ENCODE peak calls at places on chromosomes 13 and 19, in seven cellular contexts. F, T, K, I, Y, C and M are unnamed samples.
A peak's percentile ranks its signal among the peaks of the same experiment; 100 is the strongest.

GRCh38 chr13:39132286-39132685 is 94.0 kb downstream of the NHLRC3 start:
- DNase-seq in T (no peak), F (no peak), Y (no peak), C (no peak), I (no peak), K (no peak), M (peak; percentile 51)

GRCh38 chr13:33235564-33235963 is 50.0 kb downstream of the STARD13 start:
- DNase-seq in Y (no peak), T (no peak), I (no peak), C (no peak), K (no peak), F (no peak), M (no peak)

GRCh38 chr19:35779033-35779432 is 3.7 kb downstream of the ARHGAP33 start:
- DNase-seq in K (no peak), C (no peak), T (no peak), I (no peak), F (no peak), Y (no peak), M (no peak)

GRCh38 chr19:42281175-42282035 is 12.4 kb downstream of the CIC start:
- DNase-seq in F (peak; percentile 41), I (no peak), K (peak; percentile 70), Y (peak; percentile 57), T (no peak), C (peak; percentile 75), M (peak; percentile 79)

GRCh38 chr13:110942248-110942981 is 27.5 kb upstream of the ANKRD10 start:
- DNase-seq in I (no peak), F (peak; percentile 44), C (no peak), T (no peak), K (no peak), Y (no peak), M (peak; percentile 54)

GRCh38 chr19:56217039-56217949 is 15.2 kb downstream of the ZSCAN5C start:
- DNase-seq in F (peak; percentile 4), T (peak; percentile 26), K (peak; percentile 38), Y (peak; percentile 77), C (no peak), I (no peak), M (peak; percentile 93)

GRCh38 chr13:98749501-98749900 is 3.0 kb downstream of the SLC15A1 start:
- DNase-seq in C (no peak), F (peak; percentile 60), K (peak; percentile 59), Y (no peak), I (no peak), T (no peak), M (no peak)

GRCh38 chr19:7783991-7784421 is 21.0 kb downstream of the CLEC4M start:
- DNase-seq in F (peak; percentile 72), K (peak; percentile 42), I (no peak), Y (peak; percentile 46), C (no peak), T (peak; percentile 7), M (peak; percentile 91)

GRCh38 chr19:20661150-20661819 is at the start of gene ZNF626:
- DNase-seq in T (peak; percentile 98), C (peak; percentile 98), F (peak; percentile 94), Y (peak; percentile 100), K (peak; percentile 98), I (peak; percentile 98), M (peak; percentile 98)

GRCh38 chr19:7467009-7467989 is 21.5 kb downstream of the PEX11G start:
- DNase-seq in Y (no peak), T (no peak), C (no peak), I (no peak), K (no peak), F (no peak), M (no peak)

GRCh38 chr19:34938886-34939285 is 12.2 kb downstream of the ZNF30 start:
- DNase-seq in C (no peak), Y (no peak), K (no peak), T (no peak), I (no peak), F (no peak), M (no peak)

GRCh38 chr13:110973007-110973700 is 58.3 kb upstream of the ANKRD10 start:
- DNase-seq in I (no peak), F (no peak), T (no peak), Y (no peak), K (no peak), C (no peak), M (no peak)

GRCh38 chr13:106432636-106433035 is 102.8 kb downstream of the EFNB2 start:
- DNase-seq in C (no peak), Y (no peak), F (no peak), T (no peak), K (no peak), I (no peak), M (peak; percentile 65)

GRCh38 chr13:50085063-50085462 is 69.8 kb downstream of the KCNRG start:
- DNase-seq in T (no peak), I (no peak), F (peak; percentile 47), Y (peak; percentile 78), K (peak; percentile 66), C (no peak), M (peak; percentile 49)

GRCh38 chr19:13428352-13428751 is 77.9 kb downstream of the CACNA1A start:
- DNase-seq in T (peak; percentile 26), F (peak; percentile 17), C (no peak), K (peak; percentile 44), I (no peak), Y (peak; percentile 73), M (peak; percentile 17)

GRCh38 chr13:36750461-36750860 is 68.6 kb upstream of the RFXAP start:
- DNase-seq in C (no peak), T (peak; percentile 41), I (no peak), Y (no peak), F (no peak), K (no peak), M (no peak)

DNA sequence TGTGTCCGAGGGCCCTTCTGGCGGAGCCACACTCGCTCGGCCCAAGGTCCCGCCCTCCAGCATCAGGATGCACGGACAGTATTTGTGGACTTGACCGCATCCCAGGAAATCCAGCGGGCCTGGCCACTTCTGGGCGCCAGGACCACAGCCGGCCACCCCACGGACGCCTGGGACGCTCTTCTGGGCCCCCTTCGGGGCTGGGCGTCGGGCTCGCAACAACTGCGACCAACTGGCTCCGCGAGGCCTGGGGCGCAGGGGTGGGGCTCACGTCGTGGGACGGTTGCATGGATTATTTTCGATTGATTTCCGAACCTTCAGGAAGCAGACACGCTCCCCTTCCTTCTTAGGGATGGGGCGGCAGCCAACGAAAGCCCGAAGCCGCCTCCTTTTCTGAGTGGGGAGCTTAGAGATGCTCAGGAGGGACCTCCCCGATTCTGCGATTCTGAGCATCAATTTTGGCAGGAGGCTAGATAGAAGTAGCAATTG is 521 bp upstream of the NUP58 start:
- DNase-seq in Y (peak; percentile 48), F (no peak), K (no peak), I (no peak), T (no peak), C (peak; percentile 28), M (no peak)
- H3K4me3 ChIP-seq in Y (peak overlapping the region; percentile 88), F (peak overlapping the region; percentile 92), K (peak overlapping the region; percentile 92), I (peak overlapping the region; percentile 74), T (peak overlapping the region; percentile 87), C (peak overlapping the region; percentile 65), M (peak overlapping the region; percentile 83)

DNA sequence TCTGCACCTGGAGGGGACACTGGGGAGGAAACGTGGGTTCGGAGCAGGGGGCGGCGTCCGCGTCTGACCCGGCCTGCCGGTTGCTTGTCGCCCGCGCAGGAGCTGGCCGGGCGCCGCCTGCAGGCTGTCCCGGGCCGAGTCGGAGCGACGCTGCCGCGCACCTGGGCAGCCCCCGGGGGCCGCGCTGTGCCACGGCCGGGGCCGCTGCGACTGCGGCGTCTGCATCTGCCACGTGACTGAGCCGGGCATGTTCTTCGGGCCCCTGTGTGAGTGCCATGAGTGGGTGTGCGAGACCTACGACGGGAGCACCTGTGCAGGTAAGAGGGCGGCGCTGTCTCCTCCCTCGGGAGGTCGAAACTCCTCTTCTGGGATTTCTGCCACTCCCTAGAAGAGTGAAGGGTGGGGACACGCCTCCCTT is 1.3 kb downstream of the ITGBL1 start:
- DNase-seq in C (no peak), T (no peak), I (peak; percentile 47), K (no peak), F (no peak), Y (peak; percentile 69), M (peak; percentile 74)
- TF ChIP-seq CTCF in C (no peak), T (no peak), I (no peak), K (no peak), F (peak; percentile 19), Y (peak; percentile 40), M (peak; percentile 1)

GRCh38 chr19:40803857-40804782 is 5.1 kb downstream of the EGLN2 start:
- DNase-seq in T (no peak), Y (peak; percentile 56), F (no peak), I (peak; percentile 83), K (no peak), C (peak; percentile 51), M (no peak)
- H3K4me3 ChIP-seq in T (no peak overlapping the region), Y (peak overlapping the region; percentile 35), F (no peak overlapping the region), I (peak overlapping the region; percentile 96), K (no peak overlapping the region), C (no peak overlapping the region), M (no peak overlapping the region)

GRCh38 chr13:40564342-40564997 is 102.0 kb downstream of the FOXO1 start:
- DNase-seq in C (no peak), K (peak; percentile 39), Y (no peak), I (no peak), F (no peak), T (no peak), M (no peak)

GRCh38 chr13:40563350-40564125 is 102.9 kb downstream of the FOXO1 start:
- DNase-seq in Y (no peak), C (no peak), K (peak; percentile 69), F (no peak), T (no peak), I (no peak), M (no peak)

GRCh38 chr13:40565282-40566148 is 100.9 kb downstream of the FOXO1 start:
- DNase-seq in T (no peak), I (no peak), Y (no peak), K (no peak), C (no peak), F (no peak), M (peak; percentile 39)

GRCh38 chr13:40559915-40560314 is 106.5 kb downstream of the FOXO1 start:
- DNase-seq in F (no peak), C (no peak), T (no peak), K (no peak), Y (no peak), I (no peak), M (no peak)

GRCh38 chr13:40562975-40563349 is 103.5 kb downstream of the FOXO1 start:
- DNase-seq in F (no peak), Y (no peak), C (no peak), I (no peak), K (no peak), T (no peak), M (no peak)
- TF ChIP-seq CTCF in F (no peak), Y (no peak), C (no peak), I (no peak), K (no peak), T (no peak), M (no peak)